ENCODE peak calls at places on chromosomes 11 and 22, in ten cellular contexts. I is head of caudate nucleus; T is right cardiac atrium; O is Peyer's patch; Y is iris pigment epithelial cell; H is activated CD4-positive, CD25-positive, alpha-beta regulatory T cell; L is BE2C; G is H1; N is suprapubic skin; Z is fibroblast of the aortic adventitia. W is an unnamed sample.

GRCh38 chr22:22836635-22837034 is 51.0 kb upstream of the IGLL5 start:
- DNase-seq in T (no peak), G (no peak), Z (peak), H (no peak), N (peak), L (no peak), I (no peak), O (no peak), Y (peak), W (no peak)

GRCh38 chr22:50190182-50190951 is 4.7 kb downstream of the TRABD start:
- DNase-seq in I (no peak), H (peak), T (peak), O (peak), G (peak), N (peak), Y (peak), L (peak), Z (peak), W (no peak)

GRCh38 chr11:36296925-36297604 is 977 bp downstream of the PRR5L start:
- DNase-seq in Y (peak), N (no peak), O (no peak), I (no peak), H (no peak), T (no peak), G (no peak), Z (peak), L (no peak), W (no peak)

GRCh38 chr22:43209971-43210370 is 23.0 kb upstream of the TTLL12 start:
- DNase-seq in Y (no peak), N (no peak), I (no peak), O (no peak), G (no peak), Z (no peak), L (no peak), T (no peak), H (no peak), W (no peak)

GRCh38 chr11:44811841-44812448 is 85.2 kb downstream of the TSPAN18 start:
- DNase-seq in Y (no peak), T (no peak), G (no peak), O (no peak), I (no peak), H (no peak), Z (no peak), N (no peak), L (no peak), W (no peak)

GRCh38 chr11:69588270-69588669 is 52.7 kb upstream of the CCND1 start:
- DNase-seq in G (no peak), N (peak), O (no peak), Z (peak), L (no peak), T (no peak), Y (peak), I (no peak), H (no peak), W (no peak)

GRCh38 chr22:44438056-44438455 is 60.0 kb downstream of the RTL6 start:
- DNase-seq in Y (no peak), I (no peak), G (peak), O (no peak), H (no peak), Z (no peak), T (no peak), N (no peak), L (no peak), W (no peak)

GRCh38 chr11:102214623-102215022 is 102.7 kb upstream of the BIRC3 start:
- DNase-seq in I (no peak), G (no peak), T (no peak), O (no peak), H (no peak), L (no peak), Y (no peak), N (no peak), Z (no peak), W (no peak)

GRCh38 chr22:24414984-24415945 is 12.1 kb upstream of the ADORA2A start:
- DNase-seq in Y (no peak), N (no peak), T (no peak), L (no peak), G (no peak), H (no peak), I (no peak), O (no peak), Z (no peak), W (no peak)

W was measured in putamen.